ENCODE peak calls at places on chromosome 16, in ten cellular contexts. Q, G, A, J, D, I, V, X, T and Z are unnamed samples.

GRCh38 chr16:27784351-27785306 is 234.7 kb downstream of the KATNIP start:
- DNase-seq in Q (no peak), G (no peak), A (no peak), J (no peak), D (no peak), I (no peak), V (no peak), X (no peak), T (no peak), Z (no peak)

GRCh38 chr16:26382607-26383006 is 684.1 kb upstream of the C16orf82 start:
- DNase-seq in Q (no peak), G (no peak), A (no peak), J (no peak), D (no peak), I (no peak), V (no peak), X (no peak), T (no peak), Z (no peak)

GRCh38 chr16:67284699-67285646 is 5.6 kb downstream of the PLEKHG4 start:
- DNase-seq in Q (peak), G (no peak), A (no peak), J (peak), D (no peak), I (no peak), V (no peak), X (no peak), T (peak), Z (no peak)

GRCh38 chr16:1311738-1312458 is 2.5 kb downstream of the UBE2I start:
- DNase-seq in Q (no peak), G (no peak), A (no peak), J (no peak), D (no peak), I (no peak), V (no peak), X (no peak), T (peak), Z (no peak)

GRCh38 chr16:29029168-29029994 is 44.5 kb downstream of the LAT start:
- DNase-seq in Q (no peak), G (peak), A (peak), J (peak), D (no peak), I (peak), V (no peak), X (no peak), T (peak), Z (peak)

GRCh38 chr16:81005644-81006471 is 827 bp downstream of the CMC2 start:
- DNase-seq in Q (no peak), G (no peak), A (no peak), J (peak), D (no peak), I (no peak), V (peak), X (peak), T (peak), Z (no peak)

GRCh38 chr16:9484436-9484835 is 393.0 kb downstream of the HAPSTR1 start:
- DNase-seq in Q (no peak), G (no peak), A (no peak), J (no peak), D (no peak), I (no peak), V (no peak), X (no peak), T (no peak), Z (no peak)

GRCh38 chr16:87125206-87126155 is 191.7 kb downstream of the C16orf95 start:
- DNase-seq in Q (no peak), G (no peak), A (no peak), J (no peak), D (no peak), I (no peak), V (no peak), X (no peak), T (no peak), Z (no peak)

GRCh38 chr16:75138233-75138632 is 10.1 kb upstream of the ZFP1 start:
- DNase-seq in Q (no peak), G (no peak), A (no peak), J (peak), D (no peak), I (no peak), V (no peak), X (no peak), T (no peak), Z (no peak)